ENCODE peak calls at places on chromosomes 13 and 19, in nine cellular contexts. X is OCI-LY7, Z is neural progenitor cell, O is GM23248, T is GM23338, P is MM.1S, N is HCT116, K is SK-N-SH, Q is PC-3. A is an unnamed sample. For H3K4me1, the result is how much of the 10 kb centered on the place peaks cover.

GRCh38 chr19:13906525-13906904 is 514 bp downstream of the CC2D1A start:
- DNase-seq in N (no peak), X (peak), Q (peak), P (peak), T (peak), Z (no peak), O (peak), K (peak), A (peak)

GRCh38 chr19:19379527-19379926 is 25.9 kb upstream of the GATAD2A start:
- DNase-seq in K (no peak), T (no peak), X (no peak), Q (no peak), N (no peak), O (no peak), P (no peak), Z (no peak), A (no peak)

GRCh38 chr13:75789451-75790197 is 153.5 kb downstream of the LMO7 start:
- DNase-seq in N (no peak), K (no peak), Z (no peak), O (peak), X (no peak), Q (no peak), T (no peak), P (no peak), A (no peak)

GRCh38 chr13:49444517-49445395 is 682 bp downstream of the SETDB2 start:
- DNase-seq in K (peak), P (peak), T (peak), Z (peak), Q (peak), O (peak), X (peak), N (no peak), A (peak)

GRCh38 chr13:22489771-22490170 is 691.0 kb upstream of the SGCG start:
- DNase-seq in Q (no peak), X (no peak), T (no peak), P (no peak), N (no peak), K (no peak), O (no peak), Z (no peak), A (no peak)

GRCh38 chr19:16012552-16012951 is 63.7 kb upstream of the TPM4 start:
- DNase-seq in O (no peak), K (no peak), N (no peak), Q (no peak), X (no peak), P (no peak), Z (no peak), T (no peak), A (no peak)

GRCh38 chr13:53201454-53202225 is 173.0 kb downstream of the OLFM4 start:
- DNase-seq in X (no peak), K (peak), Z (peak), P (no peak), O (peak), T (peak), Q (no peak), N (no peak), A (peak)

GRCh38 chr19:18253716-18254115 is 20.5 kb downstream of the IQCN start:
- DNase-seq in T (no peak), O (peak), K (no peak), P (no peak), N (no peak), Z (no peak), Q (peak), X (peak), A (no peak)

GRCh38 chr19:45175663-45176345 is 2.2 kb downstream of the TRAPPC6A start:
- DNase-seq in Q (no peak), Z (no peak), P (no peak), T (no peak), K (no peak), N (no peak), O (peak), X (no peak), A (no peak)

GRCh38 chr19:19261350-19262189 is 11.5 kb downstream of the TM6SF2 start:
- DNase-seq in T (peak), X (no peak), P (no peak), N (no peak), Q (no peak), O (peak), Z (peak), K (peak), A (peak)

GRCh38 chr13:24128112-24128511 is 32.4 kb upstream of the SPATA13 start:
- DNase-seq in K (no peak), N (no peak), P (no peak), O (no peak), Z (no peak), T (no peak), Q (peak), X (no peak), A (no peak)

GRCh38 chr13:95624020-95624419 is 20.5 kb downstream of the DZIP1 start:
- DNase-seq in N (peak), P (peak), Z (peak), Q (peak), O (peak), K (peak), T (peak), X (peak), A (peak)

GRCh38 chr19:38556521-38557174 is 61.1 kb downstream of the MAP4K1 start:
- DNase-seq in Q (no peak), P (no peak), Z (no peak), N (no peak), O (peak), K (no peak), X (peak), T (peak), A (no peak)

GRCh38 chr13:26202365-26202972 is 19.6 kb downstream of the RNF6 start:
- DNase-seq in O (peak), P (no peak), X (no peak), N (no peak), Z (no peak), K (no peak), Q (no peak), T (no peak), A (no peak)

GRCh38 chr13:113815151-113816058 is 48.5 kb downstream of the GAS6 start:
- DNase-seq in X (peak), O (no peak), K (no peak), Q (peak), T (no peak), Z (no peak), P (no peak), N (peak), A (no peak)

DNA sequence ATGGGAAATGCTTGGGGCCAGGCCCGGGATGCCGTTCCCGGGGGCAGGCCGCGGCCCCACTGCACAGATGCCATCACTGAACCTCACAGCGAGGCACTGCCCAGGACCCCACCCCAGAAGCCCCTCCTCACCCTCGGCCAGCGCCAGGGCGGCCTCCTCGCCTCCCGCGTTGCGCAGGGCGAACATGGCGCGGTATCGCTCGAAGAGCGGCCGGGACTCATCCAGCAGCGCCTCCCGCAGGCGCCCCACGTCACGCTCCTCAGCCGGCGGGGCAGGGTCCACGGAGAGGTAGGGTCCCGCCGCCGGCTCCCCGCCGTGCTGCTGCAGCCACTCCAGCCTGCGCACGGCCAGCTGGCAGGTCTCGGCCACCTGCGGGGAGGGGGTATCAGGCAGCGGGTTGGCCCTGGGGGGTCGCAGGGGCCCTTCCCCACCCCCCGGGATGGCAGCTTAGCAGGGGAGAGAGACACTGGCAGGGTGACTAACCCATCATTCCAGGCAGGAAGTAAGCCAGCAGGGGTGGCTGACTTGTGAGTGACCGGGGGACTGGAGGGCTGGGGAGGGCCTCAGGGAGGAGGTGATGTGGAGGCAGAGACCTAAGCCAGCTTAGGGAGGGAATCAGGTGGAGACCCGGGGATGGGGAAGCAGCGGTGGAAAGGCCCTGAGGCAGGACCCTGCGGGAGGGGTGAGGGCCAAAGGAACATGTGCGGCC is 8.2 kb downstream of the DOHH start:
- DNase-seq in N (no peak), K (peak), O (no peak), P (no peak), Z (no peak), Q (no peak), T (no peak), X (no peak), A (no peak)
- H3K27ac ChIP-seq in N (no peak), K (no peak), O (no peak), P (no peak), Z (no peak), Q (no peak), T (no peak), X (no peak), A (no peak)

DNA sequence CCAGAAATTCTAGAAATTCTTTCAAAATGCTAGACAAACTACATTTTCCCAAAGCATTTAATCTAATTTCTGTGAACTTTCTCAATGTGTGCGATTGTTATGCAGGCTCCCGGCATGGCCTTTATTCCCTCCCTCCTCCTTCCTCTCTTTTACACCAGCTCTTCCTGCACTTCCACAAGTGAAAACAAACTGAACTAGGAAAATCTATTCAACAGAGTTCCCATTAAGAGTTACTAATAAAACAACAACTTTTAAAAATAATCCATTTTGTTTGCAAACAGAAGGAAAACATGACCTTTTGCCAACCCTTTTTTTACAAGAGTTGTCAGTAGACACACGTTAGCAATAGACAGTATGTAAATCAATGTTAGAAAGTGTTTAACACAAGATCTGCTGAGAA is 98.2 kb downstream of the FOXO1 start:
- DNase-seq in T (no peak), N (no peak), Z (no peak), X (no peak), K (no peak), O (no peak), P (no peak), Q (no peak), A (no peak)
- H3K4me1 ChIP-seq in T (half or more), N (under half), Z (under half), X (half or more), K (under half), O (under half), P (under half), Q (under half), A (under half)

GRCh38 chr19:56508282-56508778 is 675 bp downstream of the ZNF471 start:
- DNase-seq in T (no peak), P (no peak), Q (no peak), N (no peak), X (no peak), Z (no peak), K (no peak), O (no peak), A (no peak)

GRCh38 chr19:56504581-56504980 is 3.1 kb upstream of the ZNF471 start:
- DNase-seq in X (no peak), N (no peak), K (no peak), T (no peak), Q (no peak), P (no peak), O (peak), Z (no peak), A (no peak)

GRCh38 chr19:56507446-56508281 is at the start of gene ZNF471:
- DNase-seq in K (peak), Z (peak), X (no peak), O (peak), T (peak), N (no peak), P (no peak), Q (peak), A (peak)
- TF ChIP-seq EZH2phosphoT487 in K (no peak), Z (no peak), X (no peak), O (no peak), T (no peak), N (no peak), P (no peak), Q (no peak), A (no peak)

DNA sequence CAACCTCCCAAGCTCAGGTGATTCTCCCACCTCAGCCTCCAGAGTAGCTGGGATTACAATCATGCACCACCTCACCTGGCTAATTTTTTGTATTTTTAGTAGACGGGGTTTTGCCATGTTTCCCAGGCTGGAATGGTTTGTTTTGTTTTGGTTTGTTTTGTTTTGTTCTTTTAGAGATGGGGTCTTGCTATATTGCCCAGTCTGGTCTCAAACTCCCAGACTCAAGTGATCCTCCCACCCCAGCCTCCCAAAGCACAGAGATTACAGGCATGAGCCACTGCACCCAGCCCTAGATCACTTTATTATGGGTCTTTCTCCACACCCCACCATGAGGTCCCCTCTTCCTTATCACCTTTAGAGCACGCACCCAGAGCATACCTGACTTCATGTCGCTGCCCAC is 8.0 kb upstream of the KRTDAP start:
- DNase-seq in Q (no peak), Z (no peak), O (no peak), T (no peak), K (no peak), N (no peak), P (no peak), X (no peak), A (no peak)
- H3K27ac ChIP-seq in Q (no peak), Z (no peak), O (no peak), T (no peak), K (no peak), N (no peak), P (no peak), X (no peak), A (no peak)

GRCh38 chr13:111186305-111186930 is 71.3 kb downstream of the ARHGEF7 start:
- DNase-seq in P (no peak), T (no peak), Z (no peak), O (no peak), K (no peak), N (no peak), X (peak), Q (no peak), A (no peak)
- H3K4me1 ChIP-seq in P (under half), T (under half), Z (under half), O (under half), K (under half), N (under half), X (half or more), Q (under half), A (under half)

A was measured in hepatocyte.